ENCODE peak calls at places on chromosomes 3 and 15, in four cellular contexts. W is Peyer's patch, A is testis, U is suprapubic skin. E is an unnamed sample.
A peak's percentile ranks its signal among the peaks of the same experiment; 100 is the strongest.

GRCh38 chr15:60704717-60705116 is 225.8 kb upstream of the ICE2 start:
- DNase-seq in U (no peak), A (no peak), W (no peak), E (no peak)

GRCh38 chr3:168040624-168041208 is 55.0 kb downstream of the GOLIM4 start:
- DNase-seq in U (no peak), W (no peak), A (peak; percentile 22), E (no peak)

GRCh38 chr3:112143251-112143650 is 10.2 kb upstream of the GCSAM start:
- DNase-seq in W (no peak), A (no peak), U (no peak), E (no peak)

GRCh38 chr15:70357453-70357852 is 259.7 kb upstream of the TLE3 start:
- DNase-seq in U (no peak), W (no peak), A (no peak), E (no peak)

GRCh38 chr15:50977157-50977556 is 68.7 kb downstream of the AP4E1 start:
- DNase-seq in U (no peak), A (no peak), W (no peak), E (no peak)

GRCh38 chr3:130850044-130850797 is 43.7 kb upstream of the ATP2C1 start:
- DNase-seq in A (peak; percentile 34), U (no peak), W (no peak), E (no peak)

GRCh38 chr3:186909078-186909853 is 21.1 kb upstream of the ST6GAL1 start:
- DNase-seq in W (no peak), U (no peak), A (no peak), E (peak; percentile 6)

GRCh38 chr3:140731440-140732119 is 53.7 kb downstream of the TRIM42 start:
- DNase-seq in A (no peak), U (no peak), W (no peak), E (no peak)

GRCh38 chr15:71448688-71449114 is 333.4 kb downstream of the THSD4 start:
- DNase-seq in A (peak; percentile 61), U (no peak), W (no peak), E (no peak)

GRCh38 chr15:30001592-30001991 is 81.2 kb upstream of the GOLGA8J start:
- DNase-seq in W (no peak), U (no peak), A (peak; percentile 89), E (no peak)

GRCh38 chr3:111152506-111152905 is 80.9 kb downstream of the NECTIN3 start:
- DNase-seq in W (no peak), A (no peak), U (no peak), E (no peak)

GRCh38 chr3:155948476-155948875 is 78.0 kb downstream of the GMPS start:
- DNase-seq in A (no peak), W (no peak), U (no peak), E (no peak)

GRCh38 chr3:9397911-9398714 is 698 bp downstream of the SETD5 start:
- DNase-seq in W (peak; percentile 64), A (peak; percentile 53), U (peak; percentile 85), E (no peak)

GRCh38 chr3:9396301-9396631 is 1.1 kb upstream of the SETD5 start:
- DNase-seq in W (peak; percentile 91), U (peak; percentile 95), A (peak; percentile 94), E (peak; percentile 84)

GRCh38 chr3:9397331-9397910 is at the start of gene SETD5:
- DNase-seq in U (peak; percentile 99), W (peak; percentile 100), A (peak; percentile 98), E (peak; percentile 94)

GRCh38 chr3:9395570-9396300 is 1.7 kb upstream of the SETD5 start:
- DNase-seq in A (no peak), W (no peak), U (no peak), E (no peak)

GRCh38 chr3:9396632-9397330 is 634 bp upstream of the SETD5 start:
- DNase-seq in W (peak; percentile 97), U (peak; percentile 99), A (peak; percentile 98), E (peak; percentile 99)
- TF ChIP-seq POLR2A in W (no peak), U (no peak), A (peak; percentile 25), E (peak; percentile 12)

DNA sequence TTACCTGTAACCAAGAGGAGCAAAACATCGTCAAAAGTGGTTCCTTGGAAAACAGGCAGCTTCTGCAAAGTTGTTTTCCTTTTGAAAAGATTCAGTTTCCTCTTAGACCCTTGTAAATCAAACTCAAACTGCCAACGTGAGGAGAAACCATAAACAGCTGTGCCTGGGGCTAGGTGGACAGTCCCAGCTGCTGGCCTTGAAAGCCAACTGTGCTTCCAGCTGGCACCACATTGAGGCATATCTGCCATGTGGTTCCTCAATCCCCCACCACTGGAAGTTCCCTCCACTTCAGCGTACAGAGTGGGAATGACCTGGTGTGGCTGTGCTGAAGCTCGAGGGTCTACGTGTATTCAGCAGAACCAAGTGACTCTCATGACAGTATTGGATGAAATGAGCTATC is 40.9 kb downstream of the HRH1 start:
- DNase-seq in A (no peak), W (no peak), U (peak; percentile 47), E (no peak)
- H3K4me1 ChIP-seq in A (no peaks in the 10 kb centered on the region), W (no peaks in the 10 kb centered on the region), U (peaks cover 15% of the 10 kb centered on the region), E (peaks cover 24% of the 10 kb centered on the region)

DNA sequence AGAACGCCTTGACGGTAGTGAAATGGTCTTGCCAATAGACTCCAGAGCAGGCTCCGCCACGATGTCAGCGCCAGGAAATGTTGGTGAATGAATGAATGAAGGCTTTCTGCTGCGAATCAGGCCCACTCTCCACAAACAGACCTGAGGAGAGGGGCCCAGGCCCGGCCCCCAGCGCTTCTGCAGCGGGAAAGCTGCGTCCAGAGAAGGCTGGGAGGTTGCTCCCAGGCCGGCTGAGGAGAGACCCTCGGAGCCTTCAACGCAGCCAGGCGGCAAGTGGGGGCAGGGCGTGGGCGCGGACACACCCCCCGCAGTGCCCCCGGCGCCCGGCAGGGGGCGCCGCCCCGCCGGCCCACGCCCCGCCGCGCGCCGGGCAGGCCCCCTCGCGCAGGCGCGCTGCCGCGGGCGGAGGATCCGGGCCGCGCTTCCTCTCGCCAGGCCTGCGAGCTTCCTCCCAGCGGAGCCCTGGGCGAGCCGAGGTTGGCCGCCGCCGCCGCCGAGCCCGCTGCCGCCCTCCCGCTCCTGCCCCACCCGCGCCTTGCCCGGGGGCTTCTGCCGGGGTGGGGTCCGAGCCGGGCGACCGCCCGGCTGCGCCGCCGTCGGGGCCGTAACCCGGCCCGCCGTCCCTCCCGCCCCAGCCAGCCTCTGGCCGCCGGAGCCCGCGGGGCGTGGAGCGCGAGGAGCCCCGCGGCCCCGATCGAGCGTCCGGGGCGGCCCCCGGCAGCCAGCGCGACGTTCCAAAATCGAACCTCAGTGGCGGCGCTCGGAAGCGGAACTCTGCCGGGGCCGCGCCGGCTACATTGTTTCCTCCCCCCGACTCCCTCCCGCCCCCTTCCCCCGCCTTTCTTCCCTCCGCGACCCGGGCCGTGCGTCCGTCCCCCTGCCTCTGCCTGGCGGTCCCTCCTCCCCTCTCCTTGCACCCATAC is at the start of gene CSK:
- DNase-seq in W (peak; percentile 85), U (no peak), A (peak; percentile 68), E (no peak)
- TF ChIP-seq POLR2A in W (peak; percentile 78), U (no peak), A (no peak), E (no peak)

GRCh38 chr15:90018216-90018831 is 17.2 kb downstream of the ZNF710 start:
- DNase-seq in A (no peak), W (no peak), U (no peak), E (no peak)
- H3K4me1 ChIP-seq in A (peaks cover 5% of the 10 kb centered on the region), W (no peaks in the 10 kb centered on the region), U (peaks cover 35% of the 10 kb centered on the region), E (peaks cover 10% of the 10 kb centered on the region)

GRCh38 chr15:43794269-43795037 is 2.3 kb downstream of the SERF2 start:
- DNase-seq in W (no peak), U (no peak), A (no peak), E (no peak)
- TF ChIP-seq POLR2A in W (no peak), U (no peak), A (no peak), E (no peak)

GRCh38 chr15:64878708-64879107 is 33.0 kb upstream of the ANKDD1A start:
- DNase-seq in W (peak; percentile 13), U (no peak), A (no peak), E (no peak)

GRCh38 chr15:64877435-64877834 is 34.3 kb upstream of the ANKDD1A start:
- DNase-seq in U (peak; percentile 83), A (peak; percentile 87), W (no peak), E (no peak)

GRCh38 chr15:64870350-64870749 is 28.6 kb downstream of the PLEKHO2 start:
- DNase-seq in A (no peak), W (no peak), U (no peak), E (no peak)

GRCh38 chr15:64874131-64874530 is 32.4 kb downstream of the PLEKHO2 start:
- DNase-seq in W (no peak), A (no peak), U (no peak), E (no peak)

GRCh38 chr15:64875641-64876223 is 34.0 kb downstream of the PLEKHO2 start:
- DNase-seq in U (no peak), W (no peak), A (no peak), E (no peak)
- H3K4me1 ChIP-seq in U (peaks cover 12% of the 10 kb centered on the region), W (no peaks in the 10 kb centered on the region), A (peaks cover 32% of the 10 kb centered on the region), E (peaks cover 41% of the 10 kb centered on the region)

E was measured in esophagus squamous epithelium.